ENCODE peak calls at places on chromosomes 1 and 21, in eight cellular contexts. N is activated CD8-positive, alpha-beta memory T cell treated with anti-CD3 and anti-CD28 coated beads, Interleukin-2, amount 50 U/mL, for 4 hours; U is memory B cell; X is choroid plexus epithelial cell; S is activated naive CD4-positive, alpha-beta T cell treated with anti-CD3 and anti-CD28 coated beads, Interleukin-2, amount 10 ng/mL, durations not matched to agents 7 days and 5 days; P is HEK293T; J is left cardiac atrium; F is endothelial cell. R is an unnamed sample.
A peak's percentile ranks its signal among the peaks of the same experiment; 100 is the strongest.

GRCh38 chr21:37145635-37146111 is 72.6 kb downstream of the TTC3 start:
- DNase-seq in J (no peak), X (peak; percentile 96), P (no peak), U (no peak), F (no peak), N (no peak), S (no peak), R (no peak)

GRCh38 chr1:155175927-155176371 is 2.3 kb downstream of the TRIM46 start:
- DNase-seq in X (no peak), U (no peak), J (no peak), N (no peak), P (no peak), S (peak; percentile 43), F (no peak), R (no peak)

GRCh38 chr1:154501423-154502065 is 475 bp upstream of the TDRD10 start:
- DNase-seq in N (peak; percentile 21), U (peak; percentile 16), F (peak; percentile 45), J (peak; percentile 82), P (no peak), X (no peak), S (no peak), R (peak; percentile 66)

GRCh38 chr1:206059354-206059915 is 6.5 kb downstream of the RHEX start:
- DNase-seq in J (no peak), X (no peak), P (no peak), F (no peak), N (no peak), U (no peak), S (no peak), R (no peak)

GRCh38 chr1:245285168-245285567 is 130.4 kb downstream of the KIF26B start:
- DNase-seq in F (no peak), N (no peak), J (no peak), U (no peak), S (no peak), X (no peak), P (no peak), R (no peak)

GRCh38 chr21:26070822-26071425 is 99.6 kb downstream of the APP start:
- DNase-seq in J (no peak), U (no peak), X (peak; percentile 90), N (no peak), F (no peak), S (peak; percentile 58), P (no peak), R (no peak)

GRCh38 chr1:113648478-113648877 is 110.8 kb downstream of the PHTF1 start:
- DNase-seq in F (no peak), J (no peak), X (no peak), N (no peak), U (no peak), S (no peak), P (no peak), R (no peak)

GRCh38 chr1:35439626-35440025 is 117.6 kb downstream of the KIAA0319L start:
- DNase-seq in X (no peak), U (no peak), F (no peak), N (no peak), P (no peak), J (no peak), S (no peak), R (no peak)

GRCh38 chr1:98278055-98278454 is 357.2 kb upstream of the DPYD start:
- DNase-seq in X (no peak), N (no peak), P (no peak), J (no peak), F (no peak), U (no peak), S (no peak), R (no peak)

GRCh38 chr1:45863117-45863670 is 59.8 kb downstream of the MAST2 start:
- DNase-seq in S (no peak), P (no peak), N (no peak), X (no peak), F (no peak), U (no peak), J (no peak), R (no peak)

GRCh38 chr1:196734460-196734859 is 40.2 kb upstream of the CFHR3 start:
- DNase-seq in X (no peak), J (no peak), P (no peak), S (no peak), U (no peak), N (no peak), F (no peak), R (no peak)

GRCh38 chr1:15767941-15768340 is 9.3 kb downstream of the FBLIM1 start:
- DNase-seq in X (no peak), S (no peak), U (no peak), P (no peak), J (no peak), F (no peak), N (no peak), R (no peak)

GRCh38 chr21:14075346-14076142 is 135.2 kb downstream of the LIPI start:
- DNase-seq in P (no peak), U (no peak), N (no peak), X (no peak), F (no peak), J (no peak), S (no peak), R (no peak)

GRCh38 chr1:210332719-210333398 is 4.2 kb downstream of the HHAT start:
- DNase-seq in J (no peak), S (peak; percentile 72), F (no peak), U (peak; percentile 42), P (no peak), N (peak; percentile 22), X (no peak), R (no peak)

GRCh38 chr1:998905-999796 is 746 bp downstream of the HES4 start:
- DNase-seq in X (no peak), J (peak; percentile 52), U (no peak), F (peak; percentile 39), P (peak; percentile 37), N (no peak), S (peak; percentile 40), R (peak; percentile 49)

GRCh38 chr1:6166655-6167390 is 13.3 kb downstream of the CHD5 start:
- DNase-seq in U (no peak), J (no peak), F (no peak), X (no peak), S (no peak), N (no peak), P (no peak), R (no peak)

GRCh38 chr1:60367522-60367921 is 294.0 kb upstream of the C1orf87 start:
- DNase-seq in S (no peak), P (no peak), J (no peak), N (no peak), F (peak; percentile 10), U (no peak), X (no peak), R (no peak)

GRCh38 chr1:235317179-235317578 is 10.8 kb downstream of the ARID4B start:
- DNase-seq in S (no peak), P (no peak), F (no peak), X (no peak), N (no peak), U (no peak), J (no peak), R (no peak)

GRCh38 chr1:203034422-203035110 is 8.3 kb downstream of the PPFIA4 start:
- DNase-seq in F (no peak), U (no peak), X (no peak), P (no peak), S (no peak), J (no peak), N (no peak), R (no peak)

GRCh38 chr1:91844862-91845528 is 41.0 kb downstream of the TGFBR3 start:
- DNase-seq in U (no peak), X (peak; percentile 97), J (peak; percentile 63), N (no peak), P (no peak), F (no peak), S (no peak), R (no peak)

GRCh38 chr1:2166695-2167094 is 27.9 kb downstream of the FAAP20 start:
- DNase-seq in N (no peak), F (no peak), X (no peak), J (no peak), U (no peak), P (no peak), S (no peak), R (no peak)

GRCh38 chr21:19286901-19287300 is 883.3 kb upstream of the TMPRSS15 start:
- DNase-seq in U (no peak), N (no peak), F (no peak), S (no peak), J (no peak), X (no peak), P (no peak), R (no peak)

GRCh38 chr1:218525451-218526197 is 180.5 kb downstream of the TGFB2 start:
- DNase-seq in P (no peak), U (no peak), X (no peak), S (no peak), J (no peak), F (no peak), N (no peak), R (no peak)

GRCh38 chr21:34911360-34911759 is 137.7 kb downstream of the RUNX1 start:
- DNase-seq in F (no peak), U (no peak), S (no peak), P (no peak), X (no peak), N (no peak), J (no peak), R (no peak)

GRCh38 chr1:118122234-118123004 is 62.6 kb downstream of the SPAG17 start:
- DNase-seq in J (no peak), U (no peak), P (no peak), F (no peak), X (no peak), N (no peak), S (no peak), R (no peak)

GRCh38 chr1:75614455-75615379 is 3.8 kb upstream of the SLC44A5 start:
- DNase-seq in P (peak; percentile 95), F (peak; percentile 75), S (peak; percentile 52), X (peak; percentile 20), J (peak; percentile 66), N (peak; percentile 23), U (peak; percentile 52), R (peak; percentile 79)

GRCh38 chr1:101632548-101633256 is 364.0 kb downstream of the OLFM3 start:
- DNase-seq in S (no peak), F (no peak), U (no peak), J (no peak), N (no peak), X (no peak), P (no peak), R (no peak)

GRCh38 chr1:231699769-231700168 is 73.2 kb downstream of the DISC1 start:
- DNase-seq in X (peak; percentile 61), F (no peak), N (no peak), J (no peak), P (no peak), U (no peak), S (no peak), R (no peak)

GRCh38 chr1:10948463-10948775 is 64.0 kb upstream of the TARDBP start:
- DNase-seq in J (no peak), P (no peak), F (no peak), X (no peak), S (no peak), U (no peak), N (no peak), R (no peak)

GRCh38 chr1:218480137-218480536 is 135.0 kb downstream of the TGFB2 start:
- DNase-seq in F (no peak), S (no peak), U (no peak), P (no peak), N (no peak), J (no peak), X (peak; percentile 97), R (no peak)